ENCODE peak calls at places on chromosomes 4 and X, in five cellular contexts. T, C, L, N and O are unnamed samples.

GRCh38 chr4:168917150-168917779 is 92.8 kb downstream of the CBR4 start:
- DNase-seq in L (no peak), C (no peak), N (no peak), T (no peak), O (no peak)

GRCh38 chr4:168028568-168028967 is 63.8 kb upstream of the ANXA10 start:
- DNase-seq in N (no peak), T (peak; percentile 35), C (peak; percentile 8), L (no peak), O (no peak)

GRCh38 chr4:39166670-39167069 is 15.7 kb upstream of the WDR19 start:
- DNase-seq in C (no peak), T (no peak), L (no peak), N (no peak), O (no peak)

GRCh38 chr4:2413821-2414610 is 4.4 kb downstream of the ZFYVE28 start:
- DNase-seq in T (no peak), L (no peak), N (no peak), C (no peak), O (peak; percentile 86)

GRCh38 chr4:38529189-38530115 is 134.5 kb upstream of the KLF3 start:
- DNase-seq in L (no peak), N (no peak), C (no peak), T (no peak), O (peak; percentile 81)

GRCh38 chr4:182604953-182605352 is 312.2 kb downstream of the DCTD start:
- DNase-seq in T (no peak), N (no peak), C (no peak), L (no peak), O (no peak)

GRCh38 chrX:100353326-100353725 is 56.7 kb downstream of the PCDH19 start:
- DNase-seq in L (no peak), T (peak; percentile 46), N (no peak), C (no peak), O (no peak)

GRCh38 chr4:2741626-2742025 is 14.5 kb downstream of the TNIP2 start:
- DNase-seq in C (no peak), N (no peak), T (no peak), L (no peak), O (no peak)

GRCh38 chr4:26736621-26737020 is 124.0 kb upstream of the STIM2 start:
- DNase-seq in L (no peak), T (peak; percentile 50), N (no peak), C (no peak), O (no peak)

GRCh38 chrX:123489011-123489410 is 243.8 kb downstream of the THOC2 start:
- DNase-seq in C (no peak), L (no peak), T (no peak), N (no peak), O (no peak)

GRCh38 chr4:146329042-146329716 is 114.8 kb downstream of the REELD1 start:
- DNase-seq in T (peak; percentile 66), C (no peak), L (no peak), N (no peak), O (no peak)

GRCh38 chr4:113101669-113102068 is 52.2 kb downstream of the ANK2 start:
- DNase-seq in C (no peak), T (no peak), L (no peak), N (no peak), O (no peak)

GRCh38 chr4:165367040-165367439 is 11.8 kb upstream of the CPE start:
- DNase-seq in C (no peak), N (no peak), T (no peak), L (no peak), O (no peak)

GRCh38 chrX:48937065-48937907 is 18.5 kb upstream of the PIM2 start:
- DNase-seq in T (no peak), C (peak; percentile 9), L (no peak), N (no peak), O (peak; percentile 63)

GRCh38 chrX:56248492-56248891 is 16.3 kb downstream of the KLF8 start:
- DNase-seq in T (no peak), N (no peak), C (peak; percentile 26), L (peak; percentile 43), O (peak; percentile 49)

GRCh38 chrX:153633048-153633447 is 14.0 kb upstream of the DUSP9 start:
- DNase-seq in N (no peak), T (no peak), C (no peak), L (no peak), O (no peak)

GRCh38 chr4:170674176-170674575 is 584.4 kb upstream of the AADAT start:
- DNase-seq in N (no peak), T (no peak), C (no peak), L (no peak), O (no peak)

GRCh38 chrX:50920132-50920531 is 9.6 kb downstream of the BMP15 start:
- DNase-seq in T (peak; percentile 23), C (peak; percentile 4), N (no peak), L (no peak), O (no peak)

GRCh38 chrX:134369576-134369975 is 90.4 kb upstream of the HPRT1 start:
- DNase-seq in N (no peak), T (no peak), C (no peak), L (no peak), O (no peak)

GRCh38 chr4:36677122-36677521 is 395.7 kb downstream of the DTHD1 start:
- DNase-seq in C (no peak), T (no peak), N (no peak), L (no peak), O (no peak)

GRCh38 chr4:122045533-122045932 is 93.7 kb upstream of the TRPC3 start:
- DNase-seq in N (peak; percentile 75), L (no peak), T (peak; percentile 88), C (no peak), O (no peak)

GRCh38 chr4:122100508-122100907 is 51.6 kb upstream of the BLTP1 start:
- DNase-seq in T (no peak), C (no peak), N (no peak), L (no peak), O (no peak)

GRCh38 chrX:2841511-2841910 is 12.8 kb downstream of the GYG2 start:
- DNase-seq in C (no peak), L (no peak), T (no peak), N (no peak), O (no peak)

GRCh38 chr4:21522296-21522695 is 426.3 kb downstream of the KCNIP4 start:
- DNase-seq in L (no peak), N (no peak), C (no peak), T (no peak), O (no peak)

GRCh38 chr4:132180020-132180427 is 969.1 kb upstream of the PCDH10 start:
- DNase-seq in T (peak; percentile 79), L (no peak), N (peak; percentile 25), C (no peak), O (no peak)

GRCh38 chrX:2697306-2697705 is 6.2 kb downstream of the CD99 start:
- DNase-seq in N (no peak), C (no peak), L (no peak), T (peak; percentile 54), O (no peak)

GRCh38 chr4:136526517-136526916 is 1005.8 kb downstream of the PCDH18 start:
- DNase-seq in N (no peak), C (no peak), L (no peak), T (no peak), O (no peak)

GRCh38 chr4:118277243-118277642 is 75.6 kb downstream of the PRSS12 start:
- DNase-seq in N (no peak), L (no peak), C (no peak), T (no peak), O (peak; percentile 29)

GRCh38 chr4:159224412-159224811 is 121.5 kb downstream of the RAPGEF2 start:
- DNase-seq in L (no peak), T (no peak), N (no peak), C (no peak), O (no peak)
- H3K4me1 ChIP-seq in L (no peaks in the 10 kb centered on the region), T (peaks cover 19% of the 10 kb centered on the region), N (peaks cover 19% of the 10 kb centered on the region), C (no peaks in the 10 kb centered on the region), O (peaks cover 3% of the 10 kb centered on the region)

GRCh38 chrX:39152106-39152649 is 350.9 kb downstream of the MID1IP1 start:
- DNase-seq in C (no peak), L (no peak), N (no peak), T (no peak), O (peak; percentile 54)
- TF ChIP-seq CTCF in C (peak; percentile 19), L (no peak), N (peak; percentile 84), T (peak; percentile 68), O (peak; percentile 52)

GRCh38 chr4:186241616-186242015 is 14.3 kb downstream of the KLKB1 start:
- DNase-seq in N (no peak), C (no peak), L (no peak), T (no peak), O (no peak)
- H3K27ac ChIP-seq in N (no peak overlapping the region), C (no peak overlapping the region), L (no peak overlapping the region), T (no peak overlapping the region), O (no peak overlapping the region)

GRCh38 chr4:54229631-54230478 is 762 bp downstream of the PDGFRA start:
- DNase-seq in C (no peak), N (no peak), T (no peak), L (peak; percentile 25), O (no peak)

GRCh38 chr4:54230479-54231418 is 1.7 kb downstream of the PDGFRA start:
- DNase-seq in C (no peak), L (peak; percentile 77), T (no peak), N (no peak), O (peak; percentile 27)

GRCh38 chr4:54228064-54228527 is 997 bp upstream of the PDGFRA start:
- DNase-seq in C (no peak), L (peak; percentile 85), N (no peak), T (peak; percentile 65), O (peak; percentile 70)

GRCh38 chr4:54227261-54228063 is 1.6 kb upstream of the PDGFRA start:
- DNase-seq in N (no peak), L (peak; percentile 20), T (peak; percentile 67), C (no peak), O (no peak)

DNA sequence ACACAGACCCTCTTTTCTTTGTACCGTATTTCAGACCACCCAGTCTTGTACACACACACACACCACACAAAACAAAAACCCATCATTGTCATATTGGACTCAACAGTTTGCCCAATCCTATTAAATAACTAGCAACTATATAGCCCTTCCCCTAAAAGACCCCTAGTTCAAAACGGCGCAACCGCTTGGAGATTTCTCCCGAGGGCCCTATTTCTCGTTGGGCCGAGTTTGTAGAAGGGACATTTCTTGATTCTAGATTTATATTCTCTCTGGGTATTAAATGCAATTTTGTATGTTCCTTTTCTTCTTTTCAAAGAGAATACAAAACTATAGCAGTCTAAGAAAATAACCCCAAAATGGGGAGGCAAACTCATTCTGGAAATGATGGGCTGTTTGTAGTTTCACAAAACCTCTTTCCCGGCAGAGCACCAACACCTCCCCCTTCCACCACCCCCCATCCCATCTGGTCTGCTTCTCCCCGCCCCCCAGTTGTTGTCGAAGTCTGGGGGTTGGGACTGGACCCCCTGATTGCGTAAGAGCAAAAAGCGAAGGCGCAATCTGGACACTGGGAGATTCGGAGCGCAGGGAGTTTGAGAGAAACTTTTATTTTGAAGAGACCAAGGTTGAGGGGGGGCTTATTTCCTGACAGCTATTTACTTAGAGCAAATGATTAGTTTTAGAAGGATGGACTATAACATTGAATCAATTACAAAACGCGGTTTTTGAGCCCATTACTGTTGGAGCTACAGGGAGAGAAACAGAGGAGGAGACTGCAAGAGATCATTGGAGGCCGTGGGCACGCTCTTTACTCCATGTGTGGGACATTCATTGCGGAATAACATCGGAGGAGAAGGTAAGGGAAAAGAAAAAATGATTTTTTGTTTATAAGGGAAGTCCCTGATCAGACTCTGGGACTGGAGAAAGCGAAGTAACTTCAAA is at the start of gene PDGFRA:
- DNase-seq in C (no peak), L (peak; percentile 87), T (no peak), N (no peak), O (peak; percentile 56)
- H3K4me1 ChIP-seq in C (peaks cover 3% of the 10 kb centered on the region), L (no peaks in the 10 kb centered on the region), T (peaks cover 31% of the 10 kb centered on the region), N (peaks cover 49% of the 10 kb centered on the region), O (peaks cover 29% of the 10 kb centered on the region)